ENCODE peak calls at places on chromosomes 5 and 9, in nine cellular contexts. H, L, K, A, V, R, T, Q and E are unnamed samples.

GRCh38 chr5:74341221-74341620 is 299.3 kb downstream of the ENC1 start:
- DNase-seq in H (no peak), L (no peak), K (no peak), A (no peak), V (no peak), R (no peak), T (no peak), Q (no peak), E (no peak)

GRCh38 chr9:33765411-33765810 is 29.9 kb upstream of the PRSS3 start:
- DNase-seq in H (no peak), L (no peak), K (no peak), A (no peak), V (peak; percentile 46), R (no peak), T (no peak), Q (no peak), E (no peak)

GRCh38 chr5:16930487-16930886 is 5.6 kb downstream of the MYO10 start:
- DNase-seq in H (no peak), L (no peak), K (no peak), A (no peak), V (no peak), R (no peak), T (no peak), Q (no peak), E (no peak)

GRCh38 chr5:141945511-141946024 is 12.4 kb downstream of the PCDH12 start:
- DNase-seq in H (no peak), L (no peak), K (no peak), A (no peak), V (no peak), R (no peak), T (no peak), Q (no peak), E (no peak)

GRCh38 chr5:178293400-178293799 is 60.8 kb upstream of the PHYKPL start:
- DNase-seq in H (no peak), L (no peak), K (no peak), A (no peak), V (no peak), R (peak; percentile 56), T (no peak), Q (no peak), E (no peak)

GRCh38 chr5:27906911-27907590 is 868.7 kb upstream of the CDH9 start:
- DNase-seq in H (no peak), L (no peak), K (no peak), A (no peak), V (no peak), R (no peak), T (no peak), Q (no peak), E (no peak)

GRCh38 chr9:126472446-126472845 is 141.3 kb upstream of the LMX1B start:
- DNase-seq in H (no peak), L (no peak), K (no peak), A (no peak), V (no peak), R (no peak), T (no peak), Q (no peak), E (no peak)

GRCh38 chr5:31492824-31493223 is 39.1 kb downstream of the DROSHA start:
- DNase-seq in H (no peak), L (no peak), K (no peak), A (no peak), V (peak; percentile 93), R (no peak), T (no peak), Q (no peak), E (no peak)

GRCh38 chr9:82202808-82203207 is 214.2 kb downstream of the SPATA31D1 start:
- DNase-seq in H (no peak), L (no peak), K (no peak), A (no peak), V (no peak), R (no peak), T (no peak), Q (no peak), E (no peak)

GRCh38 chr5:123681061-123681460 is 169.1 kb downstream of the CSNK1G3 start:
- DNase-seq in H (no peak), L (no peak), K (no peak), A (no peak), V (no peak), R (no peak), T (no peak), Q (no peak), E (no peak)

GRCh38 chr5:84688566-84688965 is 303.9 kb upstream of the EDIL3 start:
- DNase-seq in H (no peak), L (no peak), K (no peak), A (no peak), V (no peak), R (no peak), T (no peak), Q (no peak), E (no peak)

GRCh38 chr9:112443200-112443599 is 43.4 kb upstream of the KIAA1958 start:
- DNase-seq in H (no peak), L (no peak), K (no peak), A (no peak), V (peak; percentile 39), R (no peak), T (no peak), Q (no peak), E (no peak)

GRCh38 chr5:171418316-171418981 is 998 bp upstream of the FGF18 start:
- DNase-seq in H (peak; percentile 76), L (peak; percentile 84), K (peak; percentile 76), A (peak; percentile 71), V (peak; percentile 69), R (peak; percentile 86), T (peak; percentile 86), Q (no peak), E (peak; percentile 85)
- TF ChIP-seq POLR2A in H (no peak), L (no peak), K (no peak), A (no peak), V (no peak), R (no peak), T (no peak), Q (no peak), E (no peak)

GRCh38 chr5:83471405-83472212 is at the start of gene VCAN:
- DNase-seq in H (peak; percentile 47), L (no peak), K (no peak), A (peak; percentile 25), V (no peak), R (peak; percentile 81), T (no peak), Q (no peak), E (no peak)
- TF ChIP-seq POLR2AphosphoS5 in H (peak; percentile 76), L (no peak), K (no peak), A (no peak), V (no peak), R (peak; percentile 4), T (no peak), Q (no peak), E (no peak)

DNA sequence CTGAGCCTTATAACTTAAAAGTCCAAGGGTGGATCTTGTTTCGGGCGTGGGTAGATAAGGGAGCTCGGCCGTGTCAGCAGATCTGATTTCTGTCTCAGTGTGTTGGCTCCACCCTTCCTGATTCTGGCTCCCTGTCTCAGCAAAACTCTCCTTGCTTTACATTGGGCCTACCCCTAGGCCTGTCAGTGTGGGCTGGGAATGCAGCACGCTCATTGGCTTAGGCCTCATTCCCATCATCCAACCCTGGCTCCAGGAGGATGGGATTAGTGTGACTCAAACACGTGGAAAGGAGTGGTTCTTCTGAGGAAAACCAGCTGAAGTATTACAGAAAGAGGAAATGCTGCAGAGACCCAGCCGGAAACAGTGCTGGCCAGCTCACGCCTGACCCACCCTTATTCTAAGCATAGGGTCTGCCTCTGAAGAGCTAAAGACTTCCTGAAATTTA is 59.9 kb downstream of the ZFAND5 start:
- DNase-seq in H (peak; percentile 96), L (peak; percentile 15), K (no peak), A (peak; percentile 89), V (peak; percentile 95), R (no peak), T (peak; percentile 9), Q (no peak), E (no peak)
- TF ChIP-seq POLR2A in H (peak; percentile 87), L (no peak), K (no peak), A (peak; percentile 96), V (peak; percentile 50), R (no peak), T (no peak), Q (no peak), E (no peak)

GRCh38 chr9:120730661-120731514 is 16.6 kb upstream of the MEGF9 start:
- DNase-seq in H (peak; percentile 93), L (no peak), K (no peak), A (no peak), V (peak; percentile 92), R (no peak), T (no peak), Q (no peak), E (no peak)
- TF ChIP-seq POLR2AphosphoS5 in H (peak; percentile 67), L (no peak), K (no peak), A (no peak), V (peak; percentile 96), R (no peak), T (no peak), Q (no peak), E (no peak)

GRCh38 chr9:70478963-70479641 is 64.6 kb upstream of the KLF9 start:
- DNase-seq in H (peak; percentile 86), L (no peak), K (peak; percentile 65), A (peak; percentile 36), V (peak; percentile 28), R (peak; percentile 86), T (no peak), Q (no peak), E (no peak)

GRCh38 chr9:70479880-70480291 is 65.4 kb upstream of the KLF9 start:
- DNase-seq in H (peak; percentile 62), L (no peak), K (no peak), A (peak; percentile 48), V (no peak), R (no peak), T (no peak), Q (no peak), E (no peak)

GRCh38 chr9:70481471-70481870 is 67.0 kb upstream of the KLF9 start:
- DNase-seq in H (no peak), L (no peak), K (no peak), A (no peak), V (no peak), R (no peak), T (no peak), Q (no peak), E (no peak)

GRCh38 chr9:70477907-70478480 is 63.5 kb upstream of the KLF9 start:
- DNase-seq in H (peak; percentile 71), L (no peak), K (no peak), A (no peak), V (no peak), R (no peak), T (no peak), Q (no peak), E (no peak)

GRCh38 chr9:70480405-70480980 is 66.0 kb upstream of the KLF9 start:
- DNase-seq in H (peak; percentile 95), L (no peak), K (peak; percentile 82), A (peak; percentile 87), V (peak; percentile 85), R (peak; percentile 93), T (no peak), Q (no peak), E (no peak)
- TF ChIP-seq POLR2A in H (no peak), L (no peak), K (peak; percentile 43), A (peak; percentile 92), V (no peak), R (no peak), T (no peak), Q (no peak), E (no peak)

GRCh38 chr9:136667940-136668760 is 5.4 kb downstream of the EGFL7 start:
- DNase-seq in H (no peak), L (no peak), K (no peak), A (no peak), V (peak; percentile 44), R (no peak), T (no peak), Q (no peak), E (no peak)
- TF ChIP-seq POLR2AphosphoS5 in H (no peak), L (no peak), K (no peak), A (no peak), V (peak; percentile 82), R (no peak), T (no peak), Q (no peak), E (no peak)